ENCODE peak calls at places on chromosomes 6 and 20, in seven cellular contexts. K, J, L, A, X, S and Y are unnamed samples.

GRCh38 chr6:107600936-107601335 is 111.0 kb downstream of the SOBP start:
- DNase-seq in J (peak), X (no peak), L (peak), S (peak), A (no peak), K (peak), Y (peak)

GRCh38 chr6:48825501-48826317 is 637.3 kb downstream of the MMUT start:
- DNase-seq in L (peak), K (peak), S (no peak), X (no peak), A (no peak), J (peak), Y (no peak)

GRCh38 chr6:6978731-6979130 is 129.0 kb upstream of the RREB1 start:
- DNase-seq in L (no peak), X (no peak), J (no peak), S (no peak), A (no peak), K (no peak), Y (no peak)

GRCh38 chr20:43426172-43426571 is 31.5 kb upstream of the SRSF6 start:
- DNase-seq in L (no peak), S (no peak), J (no peak), A (no peak), K (no peak), X (no peak), Y (no peak)

GRCh38 chr6:148965287-148965686 is 218.5 kb downstream of the UST start:
- DNase-seq in X (no peak), S (no peak), K (no peak), A (no peak), L (no peak), J (peak), Y (no peak)

GRCh38 chr20:62952373-62953166 is at the start of gene SLC17A9:
- DNase-seq in L (peak), X (peak), S (peak), K (peak), J (no peak), A (peak), Y (no peak)

GRCh38 chr20:38760978-38761377 is 12.7 kb downstream of the ACTR5 start:
- DNase-seq in X (no peak), A (no peak), J (no peak), K (no peak), L (no peak), S (no peak), Y (no peak)

GRCh38 chr6:16504608-16505007 is 256.7 kb downstream of the ATXN1 start:
- DNase-seq in A (no peak), J (no peak), X (no peak), L (no peak), S (no peak), K (no peak), Y (no peak)

GRCh38 chr6:82270791-82271392 is 23.3 kb upstream of the IBTK start:
- DNase-seq in L (peak), X (no peak), S (no peak), A (no peak), J (peak), K (no peak), Y (no peak)

GRCh38 chr6:142302427-142303190 is 802 bp downstream of the ADGRG6 start:
- DNase-seq in S (no peak), K (no peak), X (no peak), L (no peak), J (no peak), A (no peak), Y (no peak)

GRCh38 chr20:9903048-9903651 is 64.3 kb upstream of the PAK5 start:
- DNase-seq in L (no peak), J (no peak), S (peak), A (no peak), K (no peak), X (no peak), Y (no peak)
- TF ChIP-seq CTCF in L (peak), J (peak), S (peak), A (no peak), K (peak), X (peak), Y (peak)

GRCh38 chr20:58482416-58482815 is 32.8 kb downstream of the APCDD1L start:
- DNase-seq in A (no peak), X (no peak), S (no peak), L (peak), J (no peak), K (peak), Y (no peak)

GRCh38 chr20:58479666-58480454 is 35.3 kb downstream of the APCDD1L start:
- DNase-seq in J (no peak), S (no peak), X (no peak), A (peak), L (no peak), K (no peak), Y (no peak)

GRCh38 chr20:58483051-58483450 is 32.1 kb downstream of the APCDD1L start:
- DNase-seq in S (no peak), A (no peak), X (no peak), K (no peak), L (no peak), J (no peak), Y (no peak)

GRCh38 chr20:58480455-58481356 is 34.5 kb downstream of the APCDD1L start:
- DNase-seq in J (no peak), S (no peak), X (no peak), K (no peak), L (no peak), A (no peak), Y (no peak)

GRCh38 chr20:58481541-58482021 is 33.6 kb downstream of the APCDD1L start:
- DNase-seq in L (peak), K (peak), X (peak), J (peak), A (no peak), S (peak), Y (no peak)
- TF ChIP-seq CTCF in L (peak), K (peak), X (peak), J (peak), A (peak), S (peak), Y (peak)

DNA sequence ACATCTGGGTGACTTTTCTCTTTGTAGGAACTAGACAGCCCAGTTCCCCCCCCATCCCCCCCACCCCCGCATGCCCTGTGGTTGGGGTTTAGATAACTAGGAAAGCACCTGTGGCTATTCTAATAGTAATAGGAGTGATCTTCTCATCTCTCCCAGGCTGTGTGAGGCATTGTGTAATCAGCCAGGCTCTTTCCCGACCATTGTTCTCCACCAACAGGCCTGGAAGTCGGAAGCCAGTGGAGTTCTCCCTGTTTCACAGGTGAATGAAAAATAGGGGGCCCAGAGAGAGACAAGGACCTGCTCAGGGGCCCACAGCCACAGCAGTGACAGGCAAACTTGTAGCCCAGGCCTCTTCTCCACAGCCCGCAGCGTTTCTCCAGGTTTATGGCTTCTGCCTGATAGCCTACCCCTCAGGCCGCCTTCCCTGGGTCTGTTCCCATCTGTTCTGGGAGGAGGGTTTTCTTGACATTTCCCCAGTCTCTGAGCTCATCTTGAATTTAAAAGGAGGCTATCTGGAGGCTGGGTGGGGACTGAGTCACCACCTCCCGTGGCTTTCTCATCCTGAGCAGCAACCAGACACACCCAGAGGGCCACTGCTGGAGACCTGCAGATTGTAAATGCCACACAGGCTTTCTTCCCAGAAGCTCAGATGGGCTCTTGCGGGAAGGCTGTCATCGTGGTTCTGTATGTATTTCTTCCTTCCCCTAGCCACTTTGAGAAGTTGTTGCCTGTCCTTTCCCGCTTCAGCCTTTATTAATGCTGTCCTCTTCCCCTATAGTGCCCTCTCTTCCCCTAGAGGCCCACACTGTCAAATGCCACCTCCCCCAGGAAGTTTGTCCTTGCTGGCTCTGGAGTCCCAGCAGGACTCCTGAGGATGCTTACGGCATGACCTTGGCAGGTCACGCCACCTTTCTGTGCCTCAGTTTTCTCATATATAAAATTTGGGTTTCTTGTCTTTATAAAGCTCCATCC is 75.9 kb upstream of the MYL9 start:
- DNase-seq in S (no peak), X (no peak), K (peak), J (peak), A (peak), L (peak), Y (no peak)
- TF ChIP-seq CTCF in S (no peak), X (no peak), K (no peak), J (no peak), A (no peak), L (peak), Y (no peak)

DNA sequence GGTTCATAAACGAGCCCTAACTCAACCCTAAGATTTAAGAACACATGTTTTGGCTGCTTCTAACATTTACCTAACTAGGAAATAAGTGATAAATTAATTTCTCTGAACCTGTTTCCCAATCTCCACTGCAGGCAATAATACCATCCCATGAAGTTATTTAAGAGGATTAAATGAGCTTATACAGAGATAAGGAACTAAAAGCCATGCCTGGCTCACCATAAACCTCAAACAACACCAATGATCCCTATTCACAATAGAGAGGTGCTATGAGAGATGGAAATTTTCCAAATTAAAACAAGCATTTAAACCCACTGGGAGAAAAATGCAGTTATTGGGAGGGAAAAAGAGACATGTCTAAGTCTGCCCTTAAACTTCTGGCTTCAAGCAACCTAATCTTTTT is 33.9 kb upstream of the KLHL31 start:
- DNase-seq in S (no peak), X (no peak), A (no peak), L (no peak), K (no peak), J (no peak), Y (no peak)
- TF ChIP-seq CTCF in S (no peak), X (no peak), A (no peak), L (no peak), K (no peak), J (no peak), Y (no peak)

DNA sequence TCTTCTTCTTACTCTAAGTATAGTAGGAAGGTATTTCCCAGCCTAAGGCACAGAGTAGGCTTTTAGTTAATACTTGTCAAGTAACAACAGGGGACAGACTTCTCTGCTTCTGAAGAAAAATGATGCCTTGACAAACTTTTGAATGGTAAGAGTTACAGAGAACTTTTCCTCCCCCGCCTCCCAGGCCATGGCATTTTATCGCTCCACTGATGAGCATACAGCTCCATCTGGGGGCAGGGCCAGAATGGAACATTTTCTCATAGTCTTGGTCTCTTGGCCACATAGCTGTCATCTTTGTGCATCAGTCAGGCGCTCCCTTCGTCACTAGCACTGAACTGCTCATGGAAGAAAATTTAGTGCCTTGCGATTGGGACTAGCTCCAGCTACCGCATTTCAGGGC is 1066.8 kb upstream of the CITED2 start:
- DNase-seq in J (peak), A (peak), K (peak), L (peak), S (peak), X (peak), Y (peak)
- TF ChIP-seq CTCF in J (peak), A (peak), K (peak), L (peak), S (peak), X (peak), Y (peak)

GRCh38 chr6:84762220-84762940 is 2.0 kb downstream of the TBX18 start:
- DNase-seq in S (peak), X (no peak), K (no peak), A (no peak), J (peak), L (peak), Y (no peak)

GRCh38 chr6:84766118-84766683 is 1.8 kb upstream of the TBX18 start:
- DNase-seq in A (peak), J (no peak), S (peak), X (no peak), L (no peak), K (no peak), Y (no peak)

GRCh38 chr6:84764332-84765049 is at the start of gene TBX18:
- DNase-seq in J (peak), A (peak), S (peak), L (peak), K (peak), X (peak), Y (peak)

GRCh38 chr6:84763397-84764331 is 734 bp downstream of the TBX18 start:
- DNase-seq in J (peak), X (peak), K (peak), A (peak), S (peak), L (peak), Y (no peak)

GRCh38 chr6:84762941-84763396 is 1.4 kb downstream of the TBX18 start:
- DNase-seq in X (peak), L (no peak), J (no peak), S (peak), K (no peak), A (no peak), Y (no peak)
- TF ChIP-seq CTCF in X (no peak), L (no peak), J (no peak), S (no peak), K (no peak), A (no peak), Y (no peak)

DNA sequence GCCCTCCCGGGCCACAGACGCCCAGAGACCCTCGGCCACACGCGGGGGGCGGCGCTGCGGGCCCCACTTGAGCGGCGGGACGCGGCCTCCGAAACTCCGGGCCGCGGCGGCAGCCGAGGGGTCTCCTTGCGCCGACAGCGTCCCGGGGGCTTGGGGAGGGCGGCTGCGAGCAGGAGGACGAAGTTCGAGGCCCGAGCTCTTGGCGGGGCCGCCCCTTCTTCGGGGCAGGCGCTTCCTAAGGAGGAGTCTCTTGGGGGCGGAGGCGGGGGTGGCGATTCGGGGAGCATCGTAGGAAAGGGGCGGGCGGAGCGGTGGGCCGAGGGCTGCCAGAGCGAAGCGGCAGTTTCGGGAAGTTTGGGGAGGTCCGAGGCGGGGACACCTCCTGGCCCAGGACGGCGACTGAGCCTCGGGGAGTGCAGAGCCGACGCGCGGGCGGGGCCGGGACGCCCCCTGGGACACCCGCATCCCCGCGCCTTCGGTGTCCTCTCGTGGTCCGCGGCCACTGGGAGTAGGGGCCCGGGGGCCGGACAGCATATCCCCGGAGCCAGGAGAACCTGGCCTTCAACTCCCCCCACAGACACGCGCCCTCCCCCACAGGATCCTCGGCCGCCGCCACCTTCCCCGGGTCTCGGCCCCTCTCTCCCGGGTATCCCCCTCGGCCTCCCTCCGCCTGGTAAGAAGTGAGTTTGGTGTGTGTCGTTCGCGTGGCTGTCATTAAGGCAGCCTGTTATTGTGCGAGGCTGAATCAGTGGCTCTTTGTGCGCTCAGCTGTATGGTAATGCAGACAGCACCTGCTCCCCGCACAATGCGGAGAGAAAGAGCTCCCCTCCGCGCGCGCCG is 613 bp upstream of the DLL1 start:
- DNase-seq in S (peak), X (peak), L (no peak), A (peak), K (no peak), J (no peak), Y (no peak)
- TF ChIP-seq CTCF in S (no peak), X (peak), L (no peak), A (peak), K (no peak), J (no peak), Y (no peak)

DNA sequence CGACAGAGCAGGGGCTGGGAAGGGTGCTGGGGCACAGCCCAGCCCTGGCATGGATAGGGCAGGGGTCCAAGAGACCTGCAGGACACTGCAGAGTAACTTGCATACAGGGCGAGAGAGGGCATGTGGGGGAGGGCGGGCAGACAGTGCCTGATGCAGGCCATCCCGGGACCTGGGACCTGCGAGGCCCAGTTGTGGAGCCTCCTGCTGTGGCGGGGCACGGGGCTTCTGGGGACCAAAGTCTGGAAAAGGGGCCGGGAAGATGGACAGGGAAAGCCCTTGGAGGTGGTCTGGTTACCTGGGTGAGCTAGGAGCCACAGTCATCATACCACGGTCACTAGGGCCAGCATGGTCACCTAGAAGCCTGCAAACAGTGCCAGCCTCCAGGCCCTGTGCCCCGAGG is 412 bp upstream of the TUBB1 start:
- DNase-seq in X (no peak), L (no peak), A (no peak), S (no peak), K (no peak), J (no peak), Y (no peak)
- TF ChIP-seq CTCF in X (no peak), L (no peak), A (no peak), S (no peak), K (no peak), J (no peak), Y (no peak)

GRCh38 chr20:19435820-19436219 is 223.4 kb downstream of the SLC24A3 start:
- DNase-seq in A (no peak), J (no peak), X (no peak), S (no peak), K (no peak), L (no peak), Y (no peak)
- TF ChIP-seq CTCF in A (no peak), J (no peak), X (no peak), S (no peak), K (no peak), L (no peak), Y (no peak)